ENCODE peak calls at places on chromosomes 5 and 9, in ten cellular contexts. P is fibroblast of mammary gland, K is coronary artery, U is HFFc6, X is ovary, O is brain microvascular endothelial cell, S is neural crest cell, W is sigmoid colon, Y is lower leg skin, Q is SK-N-SH. E is an unnamed sample.
A peak's percentile ranks its signal among the peaks of the same experiment; 100 is the strongest.

GRCh38 chr9:85024374-85024773 is 354.8 kb downstream of the NTRK2 start:
- DNase-seq in P (no peak), K (no peak), U (no peak), X (no peak), O (no peak), S (no peak), W (no peak), Y (no peak), Q (no peak), E (no peak)

GRCh38 chr5:87722286-87722685 is 309.6 kb upstream of the CCNH start:
- DNase-seq in P (peak; percentile 19), K (no peak), U (no peak), X (no peak), O (no peak), S (no peak), W (no peak), Y (no peak), Q (no peak), E (no peak)

GRCh38 chr5:128196791-128197190 is 113.2 kb downstream of the SLC12A2 start:
- DNase-seq in P (peak; percentile 80), K (no peak), U (no peak), X (no peak), O (peak; percentile 30), S (no peak), W (no peak), Y (no peak), Q (no peak), E (no peak)

GRCh38 chr5:102651466-102651865 is 103.6 kb upstream of the PAM start:
- DNase-seq in P (peak; percentile 58), K (no peak), U (no peak), X (no peak), O (no peak), S (no peak), W (no peak), Y (no peak), Q (no peak), E (no peak)

GRCh38 chr9:116070256-116070914 is 83.2 kb upstream of the PAPPA start:
- DNase-seq in P (peak; percentile 43), K (no peak), U (no peak), X (no peak), O (no peak), S (no peak), W (no peak), Y (no peak), Q (no peak), E (no peak)

GRCh38 chr5:99019254-99019653 is 90.4 kb upstream of the CHD1 start:
- DNase-seq in P (peak; percentile 77), K (no peak), U (no peak), X (no peak), O (no peak), S (no peak), W (no peak), Y (no peak), Q (no peak), E (no peak)

GRCh38 chr9:110284211-110284849 is 28.0 kb upstream of the TXN start:
- DNase-seq in P (no peak), K (no peak), U (no peak), X (no peak), O (no peak), S (no peak), W (no peak), Y (no peak), Q (no peak), E (no peak)

GRCh38 chr5:6087576-6087975 is 290.8 kb downstream of the MED10 start:
- DNase-seq in P (no peak), K (no peak), U (no peak), X (no peak), O (no peak), S (no peak), W (no peak), Y (no peak), Q (no peak), E (no peak)

GRCh38 chr5:146001544-146002185 is 65.3 kb downstream of the SH3RF2 start:
- DNase-seq in P (no peak), K (no peak), U (no peak), X (no peak), O (no peak), S (no peak), W (no peak), Y (no peak), Q (no peak), E (no peak)

GRCh38 chr5:138303365-138303764 is 28.2 kb downstream of the CDC25C start:
- DNase-seq in P (peak; percentile 58), K (no peak), U (peak; percentile 12), X (no peak), O (peak; percentile 39), S (no peak), W (no peak), Y (peak; percentile 20), Q (no peak), E (no peak)

GRCh38 chr9:77237896-77238295 is 60.6 kb downstream of the VPS13A start:
- DNase-seq in P (no peak), K (no peak), U (no peak), X (no peak), O (no peak), S (no peak), W (no peak), Y (no peak), Q (no peak), E (no peak)

GRCh38 chr9:92159058-92159457 is 43.8 kb upstream of the SPTLC1 start:
- DNase-seq in P (no peak), K (peak; percentile 43), U (no peak), X (no peak), O (no peak), S (no peak), W (no peak), Y (no peak), Q (no peak), E (no peak)

GRCh38 chr5:149040421-149040820 is 22.4 kb downstream of the SH3TC2 start:
- DNase-seq in P (no peak), K (no peak), U (no peak), X (no peak), O (peak; percentile 21), S (no peak), W (no peak), Y (no peak), Q (no peak), E (no peak)

GRCh38 chr5:82512025-82512424 is 233.9 kb upstream of the RPS23 start:
- DNase-seq in P (no peak), K (no peak), U (no peak), X (no peak), O (peak; percentile 12), S (no peak), W (no peak), Y (no peak), Q (no peak), E (no peak)

DNA sequence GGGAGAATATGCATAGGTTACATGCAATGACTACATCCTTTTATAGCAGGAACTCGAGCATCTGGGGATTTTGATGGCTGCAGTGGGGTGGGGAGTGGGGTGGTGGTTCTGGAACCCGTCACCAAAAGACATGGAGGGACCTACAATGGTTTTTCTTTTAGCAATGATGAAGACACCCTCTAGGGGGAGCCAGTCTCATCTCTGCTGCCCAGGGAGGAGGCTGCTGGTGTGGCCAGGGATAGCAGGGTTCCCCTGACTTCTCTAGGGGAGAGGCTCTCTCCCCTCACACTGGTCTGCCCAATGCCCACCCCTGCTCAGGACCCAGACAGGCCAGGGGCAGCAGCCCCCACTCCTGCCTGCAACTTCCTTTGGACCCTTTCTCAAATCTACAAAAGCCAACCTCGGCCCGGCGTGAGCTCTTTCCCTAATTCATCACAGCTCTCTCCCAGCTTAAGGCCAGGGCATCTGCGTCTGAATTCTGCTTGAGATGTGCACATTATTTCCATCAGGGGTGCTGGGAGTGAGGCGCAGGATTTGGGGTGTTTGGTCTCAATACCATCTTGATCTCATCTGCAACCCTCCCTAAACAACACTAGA is 73.5 kb upstream of the RETREG1 start:
- DNase-seq in P (peak; percentile 54), K (no peak), U (peak; percentile 52), X (no peak), O (peak; percentile 51), S (peak; percentile 70), W (no peak), Y (no peak), Q (peak; percentile 76), E (no peak)
- TF ChIP-seq CTCF in P (peak; percentile 83), K (no peak), U (peak; percentile 85), X (no peak), O (peak; percentile 87), S (peak; percentile 76), W (peak; percentile 23), Y (no peak), Q (peak; percentile 77), E (peak; percentile 71)

GRCh38 chr5:114898602-114899001 is 271.1 kb downstream of the TRIM36 start:
- DNase-seq in P (no peak), K (no peak), U (no peak), X (no peak), O (no peak), S (no peak), W (no peak), Y (no peak), Q (no peak), E (no peak)
- TF ChIP-seq CTCF in P (no peak), K (no peak), U (no peak), X (no peak), O (no peak), S (no peak), W (no peak), Y (no peak), Q (no peak), E (no peak)

DNA sequence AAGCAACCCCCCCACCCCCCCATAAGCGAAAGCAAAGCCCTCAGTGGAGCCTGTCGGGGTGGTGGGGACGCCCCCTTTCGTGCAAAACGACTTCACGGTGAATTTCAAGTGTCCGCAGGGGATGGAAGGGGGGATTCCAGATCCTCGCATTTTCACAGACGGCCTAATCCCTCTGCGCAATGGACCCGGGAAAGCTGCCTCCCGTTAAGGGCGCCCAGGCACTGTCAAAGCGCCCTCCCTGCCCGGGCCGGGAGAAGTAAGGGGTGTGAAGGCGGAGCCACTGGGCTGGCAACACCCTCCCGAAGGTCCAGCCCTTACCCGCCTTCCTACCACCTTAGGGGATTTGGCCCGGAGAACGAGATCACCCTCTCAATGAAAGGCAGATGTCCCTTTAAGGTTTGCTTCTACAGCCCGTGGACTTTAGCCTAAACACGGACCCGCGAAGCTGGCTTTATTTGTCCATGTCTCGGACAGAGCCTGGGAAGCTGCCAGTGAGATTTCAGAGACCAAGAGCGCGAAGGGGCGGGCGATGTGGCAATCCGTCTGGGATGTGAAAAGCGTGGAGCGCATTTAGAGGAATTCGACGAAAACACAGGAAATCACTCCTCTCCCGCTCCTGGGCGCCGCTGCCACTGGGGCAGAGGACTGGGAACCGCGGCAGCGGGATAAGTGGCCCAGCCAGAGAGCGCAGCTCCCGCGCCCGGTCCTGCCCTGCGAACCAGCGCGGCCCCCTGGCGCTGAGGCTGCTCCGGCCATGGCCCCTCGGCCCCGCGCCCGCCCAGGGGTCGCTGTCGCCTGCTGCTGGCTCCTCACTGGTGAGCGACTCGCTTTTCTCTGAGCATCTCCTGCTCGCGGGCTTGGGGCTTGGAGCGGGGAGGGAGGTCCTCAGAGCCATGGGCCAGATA is at the start of the genes ITGA1 and PELO:
- DNase-seq in P (peak; percentile 76), K (peak; percentile 95), U (peak; percentile 79), X (peak; percentile 77), O (peak; percentile 83), S (peak; percentile 63), W (peak; percentile 95), Y (peak; percentile 95), Q (peak; percentile 87), E (no peak)
- TF ChIP-seq CTCF in P (no peak), K (peak; percentile 28), U (peak; percentile 68), X (peak; percentile 34), O (peak; percentile 31), S (peak; percentile 49), W (peak; percentile 22), Y (no peak), Q (peak; percentile 55), E (no peak)

DNA sequence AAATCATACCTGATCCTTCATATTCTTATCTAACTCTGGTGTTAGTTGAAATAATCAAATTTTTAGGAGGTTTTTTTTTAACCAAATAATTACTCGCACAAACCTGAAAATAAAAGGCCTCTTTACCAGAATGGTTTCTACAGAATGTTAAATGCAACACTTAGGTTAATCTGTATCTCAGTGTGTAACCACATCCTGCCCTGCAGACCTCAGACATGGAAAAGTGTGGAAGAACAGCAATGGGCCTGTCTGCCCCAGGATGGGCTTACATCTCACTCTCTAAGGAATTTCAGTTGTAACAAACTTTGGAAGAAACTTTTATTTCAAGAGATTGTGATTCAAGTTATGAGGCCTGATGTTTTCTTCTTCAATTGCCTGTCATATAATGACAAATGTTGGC is 32.5 kb upstream of the MIER3 start:
- DNase-seq in P (no peak), K (no peak), U (no peak), X (no peak), O (no peak), S (no peak), W (no peak), Y (no peak), Q (no peak), E (no peak)
- TF ChIP-seq CTCF in P (no peak), K (no peak), U (no peak), X (no peak), O (no peak), S (no peak), W (no peak), Y (no peak), Q (no peak), E (no peak)